ENCODE peak calls at places on chromosomes 7 and 10, in seven cellular contexts. K is A549, N is coronary artery, D is RWPE1, G is astrocyte of the spinal cord, R is heart right ventricle, Q is right lobe of liver. H is an unnamed sample.

GRCh38 chr7:24729365-24730017 is 27.8 kb downstream of the GSDME start:
- DNase-seq in K (no peak), N (no peak), D (no peak), G (no peak), R (peak; percentile 45), Q (no peak), H (no peak)

GRCh38 chr10:4240641-4241197 is 455.7 kb upstream of the KLF6 start:
- DNase-seq in K (no peak), N (no peak), D (no peak), G (peak; percentile 91), R (no peak), Q (no peak), H (no peak)

GRCh38 chr10:69644658-69645295 is 14.7 kb downstream of the FAM241B start:
- DNase-seq in K (peak; percentile 90), N (no peak), D (peak; percentile 85), G (peak; percentile 62), R (peak; percentile 57), Q (peak; percentile 70), H (peak; percentile 59)

GRCh38 chr7:105261689-105262088 is 127.0 kb downstream of the SRPK2 start:
- DNase-seq in K (peak; percentile 9), N (no peak), D (no peak), G (no peak), R (no peak), Q (no peak), H (no peak)

GRCh38 chr10:51366044-51366443 is 291.8 kb downstream of the PRKG1 start:
- DNase-seq in K (no peak), N (no peak), D (no peak), G (no peak), R (no peak), Q (no peak), H (no peak)

GRCh38 chr7:132500727-132501410 is 75.4 kb downstream of the PLXNA4 start:
- DNase-seq in K (no peak), N (no peak), D (no peak), G (peak; percentile 62), R (peak; percentile 55), Q (no peak), H (no peak)

GRCh38 chr10:85667638-85668233 is 698.9 kb downstream of the GRID1 start:
- DNase-seq in K (no peak), N (no peak), D (no peak), G (no peak), R (no peak), Q (no peak), H (no peak)

GRCh38 chr10:32943854-32944661 is 14.0 kb downstream of the ITGB1 start:
- DNase-seq in K (no peak), N (no peak), D (no peak), G (no peak), R (peak; percentile 21), Q (peak; percentile 58), H (peak; percentile 86)

GRCh38 chr7:85454904-85455303 is 268.0 kb upstream of the SEMA3D start:
- DNase-seq in K (no peak), N (no peak), D (no peak), G (peak; percentile 21), R (no peak), Q (no peak), H (no peak)

GRCh38 chr10:30765022-30765610 is 135.6 kb upstream of the LYZL2 start:
- DNase-seq in K (no peak), N (no peak), D (no peak), G (no peak), R (no peak), Q (no peak), H (no peak)

GRCh38 chr7:135773451-135773850 is 24.8 kb upstream of the FAM180A start:
- DNase-seq in K (no peak), N (no peak), D (no peak), G (no peak), R (no peak), Q (no peak), H (no peak)

GRCh38 chr7:5494683-5495561 is 71.3 kb upstream of the TNRC18 start:
- DNase-seq in K (peak; percentile 88), N (no peak), D (peak; percentile 85), G (peak; percentile 74), R (peak; percentile 81), Q (peak; percentile 78), H (no peak)

GRCh38 chr10:79053481-79054202 is 15.1 kb upstream of the ZMIZ1 start:
- DNase-seq in K (no peak), N (peak; percentile 35), D (no peak), G (no peak), R (no peak), Q (peak; percentile 30), H (peak; percentile 27)

GRCh38 chr7:71182536-71182935 is 50.6 kb downstream of the GALNT17 start:
- DNase-seq in K (no peak), N (no peak), D (no peak), G (no peak), R (no peak), Q (no peak), H (no peak)

GRCh38 chr10:118163227-118163626 is 116.5 kb upstream of the RAB11FIP2 start:
- DNase-seq in K (no peak), N (no peak), D (no peak), G (no peak), R (no peak), Q (no peak), H (no peak)

GRCh38 chr10:132602610-132603009 is 65.0 kb downstream of the INPP5A start:
- DNase-seq in K (no peak), N (no peak), D (no peak), G (no peak), R (no peak), Q (no peak), H (no peak)

GRCh38 chr7:158957507-158957900 is 101.1 kb downstream of the DYNC2I1 start:
- DNase-seq in K (no peak), N (no peak), D (peak; percentile 3), G (no peak), R (no peak), Q (no peak), H (no peak)

GRCh38 chr7:159147687-159148086 is 3.0 kb upstream of the VIPR2 start:
- DNase-seq in K (no peak), N (peak; percentile 64), D (no peak), G (no peak), R (no peak), Q (no peak), H (no peak)

GRCh38 chr7:116249969-116250553 is 39.7 kb downstream of the TES start:
- DNase-seq in K (peak; percentile 45), N (no peak), D (peak; percentile 23), G (peak; percentile 53), R (no peak), Q (no peak), H (no peak)

GRCh38 chr10:124436191-124436638 is 13.6 kb downstream of the NKX1-2 start:
- DNase-seq in K (no peak), N (no peak), D (peak; percentile 52), G (no peak), R (no peak), Q (no peak), H (no peak)

DNA sequence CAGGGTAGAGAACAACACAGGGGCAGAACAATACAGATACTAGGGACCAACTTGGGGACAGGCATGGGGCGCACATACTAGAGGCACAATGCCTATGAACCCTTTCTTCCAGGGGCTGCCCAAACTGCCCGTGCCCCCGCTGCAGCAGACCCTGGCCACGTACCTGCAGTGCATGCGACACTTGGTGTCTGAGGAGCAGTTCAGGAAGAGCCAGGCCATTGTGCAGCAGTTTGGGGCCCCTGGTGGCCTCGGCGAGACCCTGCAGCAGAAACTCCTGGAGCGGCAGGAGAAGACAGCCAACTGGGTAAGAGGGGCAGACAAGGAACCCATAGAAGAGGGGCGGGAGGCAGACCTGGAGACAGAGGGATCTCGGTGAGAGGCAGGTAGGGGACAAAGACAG is 5.8 kb downstream of the CHAT start:
- DNase-seq in K (no peak), N (no peak), D (no peak), G (no peak), R (no peak), Q (no peak), H (peak; percentile 48)
- TF ChIP-seq CTCF in K (no peak), N (no peak), D (no peak), G (no peak), R (no peak), Q (no peak), H (no peak)

GRCh38 chr7:83072576-83073517 is 89.8 kb downstream of the PCLO start:
- DNase-seq in K (no peak), N (no peak), D (no peak), G (no peak), R (no peak), Q (no peak), H (no peak)
- TF ChIP-seq CTCF in K (peak; percentile 36), N (no peak), D (peak; percentile 16), G (peak; percentile 41), R (no peak), Q (no peak), H (peak; percentile 73)

GRCh38 chr7:23072916-23073315 is 32.7 kb upstream of the KLHL7 start:
- DNase-seq in K (no peak), N (no peak), D (no peak), G (no peak), R (no peak), Q (no peak), H (no peak)
- TF ChIP-seq CTCF in K (no peak), N (no peak), D (no peak), G (no peak), R (no peak), Q (no peak), H (peak; percentile 33)

GRCh38 chr7:44853391-44853790 is 5.5 kb upstream of the H2AZ2 start:
- DNase-seq in K (no peak), N (no peak), D (no peak), G (no peak), R (no peak), Q (no peak), H (no peak)

GRCh38 chr7:44852590-44852989 is 4.7 kb upstream of the H2AZ2 start:
- DNase-seq in K (no peak), N (no peak), D (no peak), G (no peak), R (no peak), Q (no peak), H (no peak)

GRCh38 chr7:44854644-44855364 is 6.9 kb upstream of the H2AZ2 start:
- DNase-seq in K (no peak), N (no peak), D (no peak), G (no peak), R (no peak), Q (no peak), H (no peak)

DNA sequence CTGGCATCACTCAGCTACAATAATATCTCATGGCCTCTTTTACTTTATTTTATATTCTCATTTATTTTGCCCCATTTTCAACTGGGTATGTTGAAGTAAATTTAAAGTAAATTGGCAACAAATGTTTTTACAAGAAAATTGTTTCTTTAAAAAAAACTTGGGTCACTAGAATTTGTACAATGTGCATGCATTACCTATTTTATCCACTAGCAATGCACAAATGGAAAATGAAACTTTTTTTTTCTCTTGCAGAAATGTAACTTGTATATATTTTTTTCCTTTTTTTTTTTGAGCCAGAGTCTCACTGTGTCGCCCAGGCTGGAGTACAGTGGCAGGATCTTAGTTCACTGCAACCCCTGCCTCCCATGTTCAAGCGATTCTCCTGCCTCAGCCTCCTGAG is 10.3 kb upstream of the H2AZ2 start:
- DNase-seq in K (no peak), N (no peak), D (no peak), G (no peak), R (no peak), Q (no peak), H (no peak)
- TF ChIP-seq CTCF in K (no peak), N (no peak), D (peak; percentile 37), G (no peak), R (no peak), Q (peak; percentile 8), H (peak; percentile 59)

DNA sequence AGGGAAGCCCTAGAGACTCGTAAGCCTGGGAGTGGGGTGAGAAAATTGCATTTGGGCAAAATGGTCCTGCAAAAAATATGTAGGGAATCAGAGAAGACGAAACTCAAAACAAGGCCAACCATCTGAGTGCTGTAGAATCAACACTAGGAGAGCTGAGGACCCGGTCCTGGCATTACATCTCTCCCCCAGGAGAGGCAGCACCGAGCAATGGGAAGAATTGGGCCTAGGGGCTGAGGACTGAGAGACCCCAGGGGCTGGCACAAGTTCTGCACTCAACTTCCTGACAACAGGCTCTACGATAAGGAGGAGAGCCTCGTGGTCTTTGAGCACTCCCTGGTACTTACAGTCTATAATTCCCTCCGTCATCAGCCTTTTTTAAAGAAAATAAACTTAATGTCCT is 47.6 kb downstream of the BPGM start:
- DNase-seq in K (peak; percentile 57), N (no peak), D (no peak), G (no peak), R (no peak), Q (no peak), H (no peak)
- TF ChIP-seq CTCF in K (peak; percentile 26), N (no peak), D (peak; percentile 12), G (peak; percentile 46), R (no peak), Q (no peak), H (peak; percentile 74)

H was measured in chondrocyte.